ENCODE peak calls at places on chromosomes 4 and X, in four cellular contexts. P is lower lobe of right lung, A is OCI-LY7, V is Peyer's patch. D is an unnamed sample.

GRCh38 chrX:17375631-17376380 is 806 bp downstream of the NHS start:
- DNase-seq in P (no peak), A (no peak), V (no peak), D (peak)

GRCh38 chrX:135384161-135384836 is 37.4 kb upstream of the SMIM10L2A start:
- DNase-seq in P (no peak), A (no peak), V (peak), D (no peak)

GRCh38 chr4:139913995-139914394 is 240.0 kb downstream of the MAML3 start:
- DNase-seq in P (no peak), A (no peak), V (no peak), D (no peak)

GRCh38 chr4:94490437-94490836 is 38.7 kb downstream of the PDLIM5 start:
- DNase-seq in P (no peak), A (no peak), V (no peak), D (no peak)

GRCh38 chr4:68129793-68130192 is at the start of gene TMPRSS11F:
- DNase-seq in P (no peak), A (no peak), V (no peak), D (no peak)

GRCh38 chr4:3808597-3808996 is 42.4 kb downstream of the ADRA2C start:
- DNase-seq in P (no peak), A (no peak), V (no peak), D (no peak)

GRCh38 chr4:52684896-52685295 is 25.8 kb upstream of the USP46 start:
- DNase-seq in P (no peak), A (no peak), V (no peak), D (no peak)

GRCh38 chr4:26330186-26330787 is 9.5 kb downstream of the RBPJ start:
- DNase-seq in P (no peak), A (peak), V (no peak), D (no peak)

GRCh38 chr4:6633091-6633906 is 7.2 kb upstream of the MRFAP1 start:
- DNase-seq in P (no peak), A (peak), V (peak), D (no peak)

GRCh38 chrX:22634081-22634480 is 361.4 kb downstream of the CBLL2 start:
- DNase-seq in P (no peak), A (no peak), V (no peak), D (no peak)

GRCh38 chrX:46683023-46683422 is 75.9 kb downstream of the SLC9A7 start:
- DNase-seq in P (no peak), A (peak), V (no peak), D (no peak)

GRCh38 chr4:89549907-89550306 is 242.3 kb upstream of the GPRIN3 start:
- DNase-seq in P (no peak), A (no peak), V (no peak), D (no peak)

GRCh38 chr4:184475096-184475461 is 729 bp upstream of the IRF2 start:
- DNase-seq in P (peak), A (peak), V (peak), D (peak)

GRCh38 chr4:184472540-184473264 is 1.6 kb downstream of the IRF2 start:
- DNase-seq in P (peak), A (peak), V (peak), D (peak)

GRCh38 chr4:184474261-184475095 is at the start of gene IRF2:
- DNase-seq in P (peak), A (peak), V (peak), D (peak)

GRCh38 chr4:184473265-184473514 is 1.2 kb downstream of the IRF2 start:
- DNase-seq in P (no peak), A (no peak), V (no peak), D (no peak)

DNA sequence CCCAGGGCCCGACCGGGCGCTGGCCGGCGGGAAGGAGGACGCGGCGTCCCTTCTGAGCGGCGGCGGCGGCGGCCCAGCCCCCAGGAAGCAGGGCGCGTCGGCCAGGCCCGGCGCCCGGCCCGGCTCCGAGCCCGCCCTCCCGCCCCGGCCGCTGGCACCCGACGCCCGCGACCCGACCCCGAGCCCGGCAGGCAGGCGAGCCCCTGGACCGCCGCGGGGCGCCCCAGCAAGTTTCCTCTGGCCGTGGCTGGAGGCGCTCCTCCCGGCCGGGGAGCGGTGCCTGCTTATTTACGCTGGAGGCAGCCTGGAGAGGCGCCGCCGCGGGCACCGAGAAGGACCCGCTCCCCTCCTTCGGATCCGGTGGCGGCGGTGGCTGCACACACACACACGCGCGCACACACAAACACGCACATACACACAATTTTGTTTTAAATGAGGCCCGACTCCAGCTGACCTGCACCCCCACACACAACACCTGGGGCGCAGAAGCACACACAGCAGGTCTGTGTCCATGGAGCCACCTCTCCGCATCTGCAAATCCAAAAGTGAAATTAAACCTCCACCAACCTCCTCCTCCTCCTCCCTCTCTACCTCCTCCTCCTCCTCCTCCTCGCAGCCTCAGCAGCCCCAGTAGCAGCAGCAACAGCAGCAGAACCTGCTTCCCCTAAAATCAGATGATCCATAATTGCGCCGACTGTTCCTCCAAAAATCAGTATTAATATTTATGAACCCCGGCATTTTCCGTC is 662 bp downstream of the IRF2 start:
- DNase-seq in P (peak), A (peak), V (peak), D (peak)
- H3K27ac ChIP-seq in P (peak), A (peak), V (peak), D (peak)

GRCh38 chrX:96971812-96972211 is 88.1 kb downstream of the RPA4 start:
- DNase-seq in P (no peak), A (no peak), V (no peak), D (no peak)
- H3K27ac ChIP-seq in P (no peak), A (no peak), V (no peak), D (no peak)

GRCh38 chr4:184402239-184402638 is 72.1 kb downstream of the IRF2 start:
- DNase-seq in P (no peak), A (no peak), V (no peak), D (no peak)

GRCh38 chr4:184401397-184402171 is 72.8 kb downstream of the IRF2 start:
- DNase-seq in P (no peak), A (no peak), V (no peak), D (no peak)

GRCh38 chr4:184403384-184403781 is 71.0 kb downstream of the IRF2 start:
- DNase-seq in P (no peak), A (no peak), V (no peak), D (no peak)

GRCh38 chr4:184404047-184404446 is 70.3 kb downstream of the IRF2 start:
- DNase-seq in P (no peak), A (no peak), V (no peak), D (no peak)

DNA sequence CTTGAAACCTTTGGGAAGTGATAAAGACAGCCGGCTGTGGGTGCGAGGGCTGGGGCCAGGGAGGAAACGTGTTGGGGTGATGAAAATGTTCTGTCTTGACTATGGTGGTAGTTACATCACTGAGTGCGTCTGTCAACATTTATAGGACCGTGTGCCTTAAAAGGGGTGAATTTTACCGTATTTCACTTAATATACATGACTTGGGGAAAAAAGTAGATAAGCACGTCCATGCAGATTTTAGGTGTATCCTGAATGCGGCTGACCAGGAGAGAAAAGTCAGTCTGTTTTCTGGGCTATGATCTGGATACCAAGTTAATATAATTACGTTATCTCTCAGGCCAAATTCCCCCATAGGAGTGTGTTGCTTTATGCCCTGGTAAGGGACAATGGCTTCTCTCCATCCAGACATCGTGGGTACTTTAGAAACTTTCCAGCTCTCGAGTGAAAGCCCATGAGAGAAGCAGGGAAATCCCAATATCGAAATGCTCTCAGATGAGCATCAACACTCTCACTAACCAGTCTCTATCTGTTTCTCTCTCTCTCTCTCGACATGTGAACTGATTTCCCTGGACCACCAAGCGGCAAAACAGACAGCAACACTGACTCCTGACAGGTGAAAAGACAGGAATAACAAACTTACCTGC is 71.5 kb downstream of the IRF2 start:
- DNase-seq in P (no peak), A (no peak), V (no peak), D (no peak)
- H3K27ac ChIP-seq in P (no peak), A (no peak), V (no peak), D (peak)

DNA sequence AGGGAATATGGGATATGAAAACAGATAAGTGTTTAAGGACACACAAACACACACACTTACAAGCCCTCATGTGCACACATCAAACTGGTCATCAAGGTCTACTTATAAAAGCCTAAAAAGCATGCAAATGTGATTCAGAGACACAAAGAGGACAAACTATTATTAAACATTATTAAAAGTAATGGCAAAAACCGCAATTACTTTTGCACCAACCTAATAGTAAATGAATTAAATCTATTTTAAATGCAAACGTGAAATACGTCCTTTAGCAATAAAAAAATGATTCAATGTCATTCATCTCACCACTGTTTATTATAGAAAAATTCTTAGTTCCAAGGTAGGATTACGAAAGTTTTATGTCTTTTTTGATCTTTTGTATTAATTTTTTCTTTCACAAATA is 91.1 kb upstream of the ARMCX2 start:
- DNase-seq in P (no peak), A (no peak), V (no peak), D (no peak)
- H3K27ac ChIP-seq in P (no peak), A (no peak), V (no peak), D (no peak)

GRCh38 chr4:112807999-112808398 is 171.1 kb downstream of the LARP7 start:
- DNase-seq in P (no peak), A (no peak), V (no peak), D (no peak)

GRCh38 chr4:112802780-112803179 is 165.8 kb downstream of the LARP7 start:
- DNase-seq in P (no peak), A (no peak), V (no peak), D (no peak)

GRCh38 chr4:112801341-112801740 is 164.4 kb downstream of the LARP7 start:
- DNase-seq in P (no peak), A (no peak), V (no peak), D (no peak)

DNA sequence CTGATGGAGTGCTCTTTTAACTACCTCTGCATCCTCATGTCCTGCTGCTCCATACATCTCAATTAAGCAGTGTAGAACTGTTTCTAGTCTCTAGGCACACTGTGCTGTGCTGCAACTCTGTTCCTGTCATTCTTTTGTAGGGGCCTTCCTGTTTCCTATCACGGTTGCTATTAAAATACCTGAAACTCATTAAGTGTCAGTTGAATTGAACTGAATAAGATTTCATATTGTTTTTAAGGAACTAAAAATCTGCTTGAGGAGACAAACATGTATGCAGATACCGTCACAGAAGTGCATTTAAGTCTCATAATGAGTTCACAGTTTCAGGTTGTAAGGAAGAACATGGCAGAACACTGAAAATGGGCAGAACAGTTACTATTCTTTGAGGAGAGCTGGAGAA is 170.1 kb downstream of the LARP7 start:
- DNase-seq in P (no peak), A (no peak), V (no peak), D (no peak)
- H3K27ac ChIP-seq in P (no peak), A (no peak), V (no peak), D (no peak)

GRCh38 chr4:38150021-38150671 is 189.9 kb downstream of the PTTG2 start:
- DNase-seq in P (no peak), A (no peak), V (no peak), D (no peak)
- H3K27ac ChIP-seq in P (no peak), A (no peak), V (no peak), D (peak)

GRCh38 chrX:40474205-40474626 is 106.6 kb upstream of the ATP6AP2 start:
- DNase-seq in P (peak), A (no peak), V (no peak), D (peak)
- H3K27ac ChIP-seq in P (no peak), A (no peak), V (no peak), D (no peak)

GRCh38 chrX:105299286-105299685 is 78.8 kb upstream of the TEX13A start:
- DNase-seq in P (no peak), A (no peak), V (no peak), D (no peak)

GRCh38 chrX:105302246-105302645 is 81.8 kb upstream of the TEX13A start:
- DNase-seq in P (no peak), A (no peak), V (no peak), D (no peak)

GRCh38 chrX:105297041-105297440 is 76.5 kb upstream of the TEX13A start:
- DNase-seq in P (no peak), A (no peak), V (no peak), D (no peak)
- H3K27ac ChIP-seq in P (no peak), A (no peak), V (no peak), D (no peak)

DNA sequence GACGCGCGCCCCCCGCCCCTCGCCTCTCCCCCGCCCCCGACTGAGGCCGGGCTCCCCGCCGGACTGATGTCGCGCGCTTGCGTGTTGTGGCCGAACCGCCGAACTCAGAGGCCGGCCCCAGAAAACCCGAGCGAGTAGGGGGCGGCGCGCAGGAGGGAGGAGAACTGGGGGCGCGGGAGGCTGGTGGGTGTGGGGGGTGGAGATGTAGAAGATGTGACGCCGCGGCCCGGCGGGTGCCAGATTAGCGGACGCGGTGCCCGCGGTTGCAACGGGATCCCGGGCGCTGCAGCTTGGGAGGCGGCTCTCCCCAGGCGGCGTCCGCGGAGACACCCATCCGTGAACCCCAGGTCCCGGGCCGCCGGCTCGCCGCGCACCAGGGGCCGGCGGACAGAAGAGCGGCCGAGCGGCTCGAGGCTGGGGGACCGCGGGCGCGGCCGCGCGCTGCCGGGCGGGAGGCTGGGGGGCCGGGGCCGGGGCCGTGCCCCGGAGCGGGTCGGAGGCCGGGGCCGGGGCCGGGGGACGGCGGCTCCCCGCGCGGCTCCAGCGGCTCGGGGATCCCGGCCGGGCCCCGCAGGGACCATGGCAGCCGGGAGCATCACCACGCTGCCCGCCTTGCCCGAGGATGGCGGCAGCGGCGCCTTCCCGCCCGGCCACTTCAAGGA is at the start of gene FGF2:
- DNase-seq in P (peak), A (no peak), V (peak), D (peak)
- H3K27ac ChIP-seq in P (peak), A (no peak), V (peak), D (peak)

GRCh38 chr4:88285235-88285505 is 809 bp upstream of the PPM1K start:
- DNase-seq in P (no peak), A (no peak), V (no peak), D (no peak)

GRCh38 chr4:88295656-88296055 is 11.3 kb upstream of the PPM1K start:
- DNase-seq in P (no peak), A (no peak), V (no peak), D (no peak)

GRCh38 chr4:88296413-88297052 is 12.2 kb upstream of the PPM1K start:
- DNase-seq in P (no peak), A (no peak), V (no peak), D (no peak)

GRCh38 chr4:88286897-88287296 is 2.5 kb upstream of the PPM1K start:
- DNase-seq in P (no peak), A (no peak), V (no peak), D (no peak)

DNA sequence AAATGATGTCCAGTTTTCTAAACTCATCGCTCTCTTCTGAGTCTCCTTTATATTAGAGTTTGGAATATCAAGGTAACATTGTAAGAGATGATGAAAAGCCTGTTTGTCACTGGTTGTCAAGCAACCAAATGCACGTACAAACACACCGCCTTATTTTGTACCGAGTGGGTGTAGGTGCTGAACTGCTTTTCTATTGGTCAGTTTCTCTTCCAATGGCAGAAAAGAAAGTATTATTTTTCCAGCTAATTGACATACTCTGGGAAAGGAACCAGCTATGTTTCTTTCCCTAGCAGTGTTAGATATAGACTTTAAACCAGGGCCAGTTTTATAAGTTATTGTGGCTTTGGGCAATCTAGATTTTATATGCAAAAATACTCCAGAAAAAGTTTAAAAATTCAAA is 6.6 kb upstream of the PPM1K start:
- DNase-seq in P (no peak), A (no peak), V (no peak), D (no peak)
- H3K27ac ChIP-seq in P (peak), A (no peak), V (no peak), D (peak)

D was measured in heart left ventricle.